ENCODE peak calls at places on chromosomes 13 and 19, in six cellular contexts. I, R, S, L, X and P are unnamed samples.

GRCh38 chr19:14048439-14049153 is 13.3 kb downstream of the PALM3 start:
- DNase-seq in S (no peak), R (peak; percentile 81), X (peak; percentile 44), I (peak; percentile 56), L (no peak), P (peak; percentile 72)

GRCh38 chr13:90015565-90016507 is 1331.7 kb upstream of the MIR17HG start:
- DNase-seq in I (no peak), L (no peak), X (no peak), S (no peak), R (no peak), P (no peak)

GRCh38 chr13:99290890-99291289 is 16.3 kb downstream of the GPR183 start:
- DNase-seq in L (no peak), I (no peak), X (no peak), R (no peak), S (no peak), P (no peak)

GRCh38 chr19:37963190-37963947 is 56.4 kb downstream of the SIPA1L3 start:
- DNase-seq in L (no peak), S (no peak), R (no peak), I (no peak), X (no peak), P (no peak)

GRCh38 chr13:48160879-48161278 is 66.0 kb upstream of the MED4 start:
- DNase-seq in I (no peak), S (no peak), L (no peak), X (peak; percentile 53), R (no peak), P (no peak)

GRCh38 chr19:35908010-35908441 is at the start of gene TYROBP:
- DNase-seq in R (peak; percentile 49), L (no peak), X (peak; percentile 61), I (no peak), S (no peak), P (peak; percentile 79)

GRCh38 chr13:48773531-48774275 is 120.0 kb downstream of the CYSLTR2 start:
- DNase-seq in R (no peak), X (no peak), S (no peak), L (no peak), I (no peak), P (no peak)

GRCh38 chr13:50125556-50126377 is 110.5 kb downstream of the KCNRG start:
- DNase-seq in I (peak; percentile 88), S (peak; percentile 66), X (peak; percentile 94), R (peak; percentile 96), L (peak; percentile 66), P (peak; percentile 98)

GRCh38 chr13:99661791-99662190 is 160.5 kb downstream of the TM9SF2 start:
- DNase-seq in I (peak; percentile 93), S (no peak), R (no peak), X (no peak), L (no peak), P (no peak)

GRCh38 chr13:36753176-36753575 is 65.8 kb upstream of the RFXAP start:
- DNase-seq in X (no peak), L (no peak), I (no peak), R (no peak), S (no peak), P (no peak)

GRCh38 chr19:13016628-13017305 is 21.5 kb downstream of the NFIX start:
- DNase-seq in L (no peak), S (no peak), X (no peak), R (no peak), I (peak; percentile 75), P (no peak)

GRCh38 chr13:111110054-111110453 is 5.1 kb upstream of the ARHGEF7 start:
- DNase-seq in R (no peak), S (no peak), L (no peak), I (no peak), X (no peak), P (no peak)

GRCh38 chr13:20566424-20566916 is 487 bp upstream of the IFT88 start:
- DNase-seq in S (peak; percentile 62), I (no peak), L (peak; percentile 53), X (no peak), R (no peak), P (no peak)

GRCh38 chr13:77475345-77476084 is 60.0 kb upstream of the SCEL start:
- DNase-seq in I (no peak), L (no peak), R (no peak), X (no peak), S (no peak), P (no peak)

GRCh38 chr13:75533866-75534265 is 3.8 kb downstream of the COMMD6 start:
- DNase-seq in R (no peak), S (no peak), I (no peak), L (no peak), X (no peak), P (no peak)

GRCh38 chr19:38890686-38891085 is 8.7 kb downstream of the SIRT2 start:
- DNase-seq in L (no peak), S (no peak), R (no peak), I (no peak), X (no peak), P (no peak)

GRCh38 chr19:16661480-16662034 is 618 bp downstream of the TMEM38A start:
- DNase-seq in R (peak; percentile 61), X (peak; percentile 71), L (no peak), S (no peak), I (peak; percentile 16), P (peak; percentile 61)

GRCh38 chr13:59687028-59687427 is 476.7 kb downstream of the DIAPH3 start:
- DNase-seq in R (no peak), L (no peak), I (no peak), S (no peak), X (no peak), P (no peak)

GRCh38 chr19:38079926-38080380 is 144.1 kb downstream of the DPF1 start:
- DNase-seq in I (no peak), X (no peak), R (no peak), L (peak; percentile 71), S (peak; percentile 71), P (no peak)

GRCh38 chr13:97116754-97117153 is 105.4 kb upstream of the MBNL2 start:
- DNase-seq in R (no peak), L (no peak), X (no peak), S (peak; percentile 22), I (no peak), P (no peak)

GRCh38 chr19:47541507-47541906 is 26.6 kb upstream of the NAPA start:
- DNase-seq in I (no peak), R (no peak), S (no peak), L (no peak), X (no peak), P (no peak)

GRCh38 chr13:114313061-114313860 is 1.0 kb upstream of the CHAMP1 start:
- DNase-seq in S (no peak), I (no peak), X (no peak), L (no peak), R (peak; percentile 39), P (no peak)

GRCh38 chr19:32675720-32676185 is at the start of gene RGS9BP:
- DNase-seq in L (peak; percentile 26), R (peak; percentile 88), X (peak; percentile 89), I (peak; percentile 70), S (no peak), P (peak; percentile 90)

GRCh38 chr13:51814071-51814470 is 10.1 kb upstream of the DHRS12 start:
- DNase-seq in I (no peak), R (no peak), X (no peak), S (no peak), L (no peak), P (no peak)

GRCh38 chr13:51817717-51818116 is 13.8 kb upstream of the DHRS12 start:
- DNase-seq in X (no peak), L (no peak), I (no peak), S (no peak), R (no peak), P (no peak)

GRCh38 chr13:51816604-51817254 is 12.8 kb upstream of the DHRS12 start:
- DNase-seq in L (no peak), X (no peak), R (no peak), I (no peak), S (no peak), P (no peak)

GRCh38 chr13:51814825-51815650 is 11.1 kb upstream of the DHRS12 start:
- DNase-seq in I (peak; percentile 76), L (no peak), R (peak; percentile 60), X (peak; percentile 52), S (no peak), P (no peak)

GRCh38 chr13:51815848-51816247 is 11.9 kb upstream of the DHRS12 start:
- DNase-seq in S (no peak), R (peak; percentile 45), I (no peak), L (no peak), X (no peak), P (no peak)
- H3K4me3 ChIP-seq in S (no peak overlapping the region), R (no peak overlapping the region), I (no peak overlapping the region), L (no peak overlapping the region), X (no peak overlapping the region), P (no peak overlapping the region)

DNA sequence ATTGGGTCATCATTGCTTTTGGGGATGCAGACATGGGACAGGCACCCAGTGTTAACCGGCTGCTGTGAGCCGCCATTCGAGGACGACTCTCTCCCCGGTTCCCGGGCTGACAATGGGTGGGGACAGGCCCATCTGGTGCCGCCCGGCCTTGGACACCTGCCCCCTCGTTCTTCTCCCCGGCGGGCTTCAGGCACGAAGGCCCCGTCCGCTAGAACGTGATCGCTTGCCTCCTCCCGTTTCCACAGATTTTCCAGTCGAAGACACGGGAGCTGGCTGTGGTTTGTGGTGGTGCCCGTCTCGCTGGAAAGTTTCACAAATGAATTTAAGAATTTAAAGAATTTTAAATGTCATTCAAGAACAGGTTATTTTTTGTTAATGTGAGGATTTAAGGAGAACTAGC is 2.0 kb downstream of the PALM start:
- DNase-seq in S (no peak), X (peak; percentile 41), L (no peak), I (no peak), R (no peak), P (no peak)
- H3K4me3 ChIP-seq in S (no peak overlapping the region), X (peak overlapping the region; percentile 87), L (no peak overlapping the region), I (no peak overlapping the region), R (no peak overlapping the region), P (peak overlapping the region; percentile 62)

GRCh38 chr19:58362272-58362994 is at the start of gene ZNF497:
- DNase-seq in X (peak; percentile 98), S (peak; percentile 73), L (peak; percentile 88), I (peak; percentile 98), R (peak; percentile 98), P (peak; percentile 99)
- H3K4me3 ChIP-seq in X (peak within 1 kb of the TSS; percentile 93), S (peak within 1 kb of the TSS; percentile 76), L (peak within 1 kb of the TSS; percentile 77), I (peak within 1 kb of the TSS; percentile 59), R (peak within 1 kb of the TSS; percentile 54), P (peak within 1 kb of the TSS; percentile 92)

GRCh38 chr19:17841810-17842662 is 5.7 kb downstream of the JAK3 start:
- DNase-seq in L (no peak), S (peak; percentile 57), I (peak; percentile 97), X (peak; percentile 72), R (peak; percentile 84), P (peak; percentile 54)

GRCh38 chr19:17842663-17843313 is 5.0 kb downstream of the JAK3 start:
- DNase-seq in L (no peak), X (no peak), R (no peak), I (no peak), S (no peak), P (no peak)

GRCh38 chr19:17843908-17844490 is 3.8 kb downstream of the JAK3 start:
- DNase-seq in I (no peak), L (no peak), S (no peak), X (no peak), R (no peak), P (no peak)

GRCh38 chr19:17841371-17841809 is 6.4 kb downstream of the JAK3 start:
- DNase-seq in L (no peak), X (no peak), R (no peak), I (no peak), S (no peak), P (no peak)

DNA sequence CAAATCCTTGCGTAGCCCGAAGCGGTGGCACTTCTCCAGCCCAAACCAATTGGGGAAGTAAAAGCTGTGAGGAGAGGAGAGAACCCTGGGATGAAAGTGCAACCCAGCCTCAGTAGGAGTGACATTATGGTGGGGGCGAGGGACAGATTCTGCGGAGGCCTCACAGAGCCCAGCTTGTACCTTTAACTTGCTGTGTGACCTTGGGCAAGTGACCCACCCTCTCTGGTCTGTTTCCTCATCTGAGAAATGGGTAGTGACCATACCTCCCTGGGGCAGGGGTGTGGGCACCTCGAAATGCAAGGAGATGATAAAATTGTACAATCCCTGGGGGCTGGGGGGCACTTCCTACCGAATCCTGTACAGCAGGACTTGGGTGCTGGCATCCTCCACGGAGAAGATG is 4.4 kb downstream of the JAK3 start:
- DNase-seq in R (no peak), X (no peak), L (no peak), S (no peak), I (no peak), P (no peak)
- H3K4me3 ChIP-seq in R (no peak overlapping the region), X (no peak overlapping the region), L (no peak overlapping the region), S (no peak overlapping the region), I (no peak overlapping the region), P (no peak overlapping the region)